ENCODE peak calls at places on chromosomes 11 and 22, in ten cellular contexts. One of them, this sample, is unnamed.

GRCh38 chr11:134207538-134208239 is 16.1 kb downstream of the NCAPD3 start:
- DNase-seq in ovary: peak; percentile 35
- DNase-seq in sigmoid colon: no peak
- DNase-seq in brain microvascular endothelial cell: no peak
- DNase-seq in psoas muscle: peak; percentile 29
- DNase-seq in right atrium auricular region: no peak
- DNase-seq in kidney: no peak
- DNase-seq in GM23338: peak; percentile 64
- DNase-seq in dorsolateral prefrontal cortex: no peak
- DNase-seq in fibroblast of lung: peak; percentile 21
- DNase-seq in this sample: peak; percentile 44

GRCh38 chr11:120835601-120836228 is 188.2 kb upstream of the TBCEL start:
- DNase-seq in dorsolateral prefrontal cortex: no peak
- DNase-seq in brain microvascular endothelial cell: no peak
- DNase-seq in sigmoid colon: no peak
- DNase-seq in psoas muscle: no peak
- DNase-seq in GM23338: no peak
- DNase-seq in ovary: no peak
- DNase-seq in kidney: no peak
- DNase-seq in right atrium auricular region: no peak
- DNase-seq in fibroblast of lung: no peak
- DNase-seq in this sample: no peak

GRCh38 chr11:10488121-10488580 is 33.1 kb downstream of the AMPD3 start:
- DNase-seq in psoas muscle: no peak
- DNase-seq in brain microvascular endothelial cell: no peak
- DNase-seq in ovary: no peak
- DNase-seq in dorsolateral prefrontal cortex: no peak
- DNase-seq in kidney: no peak
- DNase-seq in GM23338: peak; percentile 37
- DNase-seq in fibroblast of lung: no peak
- DNase-seq in right atrium auricular region: peak; percentile 26
- DNase-seq in sigmoid colon: no peak
- DNase-seq in this sample: peak; percentile 56

GRCh38 chr11:67607507-67607906 is 771 bp downstream of the NDUFV1 start:
- DNase-seq in kidney: no peak
- DNase-seq in GM23338: no peak
- DNase-seq in brain microvascular endothelial cell: no peak
- DNase-seq in fibroblast of lung: no peak
- DNase-seq in dorsolateral prefrontal cortex: no peak
- DNase-seq in ovary: no peak
- DNase-seq in right atrium auricular region: no peak
- DNase-seq in psoas muscle: no peak
- DNase-seq in sigmoid colon: no peak
- DNase-seq in this sample: no peak

GRCh38 chr22:37920131-37920530 is 14.0 kb downstream of the MICALL1 start:
- DNase-seq in brain microvascular endothelial cell: no peak
- DNase-seq in right atrium auricular region: no peak
- DNase-seq in kidney: no peak
- DNase-seq in sigmoid colon: no peak
- DNase-seq in psoas muscle: no peak
- DNase-seq in GM23338: no peak
- DNase-seq in ovary: no peak
- DNase-seq in dorsolateral prefrontal cortex: no peak
- DNase-seq in fibroblast of lung: no peak
- DNase-seq in this sample: no peak

GRCh38 chr11:62536301-62536957 is 10.2 kb downstream of the AHNAK start:
- DNase-seq in fibroblast of lung: no peak
- DNase-seq in ovary: no peak
- DNase-seq in right atrium auricular region: no peak
- DNase-seq in brain microvascular endothelial cell: no peak
- DNase-seq in psoas muscle: no peak
- DNase-seq in GM23338: peak; percentile 53
- DNase-seq in dorsolateral prefrontal cortex: no peak
- DNase-seq in sigmoid colon: peak; percentile 69
- DNase-seq in kidney: no peak
- DNase-seq in this sample: no peak

GRCh38 chr11:94800394-94800793 is 32.2 kb downstream of the AMOTL1 start:
- DNase-seq in kidney: no peak
- DNase-seq in sigmoid colon: peak; percentile 85
- DNase-seq in right atrium auricular region: peak; percentile 77
- DNase-seq in brain microvascular endothelial cell: no peak
- DNase-seq in dorsolateral prefrontal cortex: no peak
- DNase-seq in ovary: peak; percentile 74
- DNase-seq in psoas muscle: no peak
- DNase-seq in GM23338: no peak
- DNase-seq in fibroblast of lung: no peak
- DNase-seq in this sample: peak; percentile 30

GRCh38 chr11:64675417-64676252 is 47.4 kb downstream of the NRXN2 start:
- DNase-seq in fibroblast of lung: peak; percentile 79
- DNase-seq in dorsolateral prefrontal cortex: no peak
- DNase-seq in kidney: peak; percentile 94
- DNase-seq in GM23338: no peak
- DNase-seq in ovary: no peak
- DNase-seq in brain microvascular endothelial cell: peak; percentile 94
- DNase-seq in right atrium auricular region: peak; percentile 86
- DNase-seq in sigmoid colon: peak; percentile 82
- DNase-seq in psoas muscle: peak; percentile 87
- DNase-seq in this sample: peak; percentile 29

GRCh38 chr11:104565581-104565956 is 332.7 kb downstream of the CASP12 start:
- DNase-seq in right atrium auricular region: no peak
- DNase-seq in sigmoid colon: no peak
- DNase-seq in kidney: no peak
- DNase-seq in dorsolateral prefrontal cortex: no peak
- DNase-seq in ovary: no peak
- DNase-seq in GM23338: no peak
- DNase-seq in brain microvascular endothelial cell: no peak
- DNase-seq in psoas muscle: no peak
- DNase-seq in fibroblast of lung: no peak
- DNase-seq in this sample: no peak

GRCh38 chr22:31286360-31287255 is 5.7 kb downstream of the PIK3IP1 start:
- DNase-seq in fibroblast of lung: no peak
- DNase-seq in psoas muscle: no peak
- DNase-seq in GM23338: no peak
- DNase-seq in ovary: no peak
- DNase-seq in kidney: no peak
- DNase-seq in dorsolateral prefrontal cortex: no peak
- DNase-seq in sigmoid colon: peak; percentile 82
- DNase-seq in brain microvascular endothelial cell: no peak
- DNase-seq in right atrium auricular region: no peak
- DNase-seq in this sample: peak; percentile 45

GRCh38 chr22:42688241-42688913 is 32.3 kb downstream of the A4GALT start:
- DNase-seq in dorsolateral prefrontal cortex: no peak
- DNase-seq in kidney: peak; percentile 97
- DNase-seq in fibroblast of lung: peak; percentile 98
- DNase-seq in brain microvascular endothelial cell: peak; percentile 77
- DNase-seq in right atrium auricular region: peak; percentile 97
- DNase-seq in GM23338: peak; percentile 70
- DNase-seq in sigmoid colon: peak; percentile 98
- DNase-seq in psoas muscle: peak; percentile 92
- DNase-seq in ovary: peak; percentile 86
- DNase-seq in this sample: peak; percentile 73

GRCh38 chr11:92605667-92606066 is 363.8 kb upstream of the MTNR1B start:
- DNase-seq in GM23338: no peak
- DNase-seq in psoas muscle: no peak
- DNase-seq in fibroblast of lung: no peak
- DNase-seq in sigmoid colon: no peak
- DNase-seq in ovary: no peak
- DNase-seq in kidney: no peak
- DNase-seq in right atrium auricular region: no peak
- DNase-seq in dorsolateral prefrontal cortex: no peak
- DNase-seq in brain microvascular endothelial cell: no peak
- DNase-seq in this sample: no peak

GRCh38 chr22:38792833-38793232 is 1.1 kb downstream of the DNAL4 start:
- DNase-seq in brain microvascular endothelial cell: peak; percentile 39
- DNase-seq in ovary: no peak
- DNase-seq in psoas muscle: no peak
- DNase-seq in right atrium auricular region: no peak
- DNase-seq in GM23338: no peak
- DNase-seq in sigmoid colon: peak; percentile 9
- DNase-seq in dorsolateral prefrontal cortex: no peak
- DNase-seq in kidney: no peak
- DNase-seq in fibroblast of lung: peak; percentile 24
- DNase-seq in this sample: no peak

GRCh38 chr11:134469627-134470026 is 57.6 kb upstream of the B3GAT1 start:
- DNase-seq in psoas muscle: no peak
- DNase-seq in right atrium auricular region: no peak
- DNase-seq in sigmoid colon: no peak
- DNase-seq in fibroblast of lung: no peak
- DNase-seq in kidney: no peak
- DNase-seq in ovary: no peak
- DNase-seq in brain microvascular endothelial cell: no peak
- DNase-seq in GM23338: peak; percentile 47
- DNase-seq in dorsolateral prefrontal cortex: no peak
- DNase-seq in this sample: no peak

GRCh38 chr22:31136155-31136554 is 4.2 kb downstream of the PLA2G3 start:
- DNase-seq in psoas muscle: no peak
- DNase-seq in right atrium auricular region: no peak
- DNase-seq in dorsolateral prefrontal cortex: no peak
- DNase-seq in sigmoid colon: no peak
- DNase-seq in brain microvascular endothelial cell: no peak
- DNase-seq in ovary: no peak
- DNase-seq in GM23338: no peak
- DNase-seq in fibroblast of lung: no peak
- DNase-seq in kidney: no peak
- DNase-seq in this sample: no peak

GRCh38 chr11:61154528-61154927 is 6.7 kb downstream of the VPS37C start:
- DNase-seq in GM23338: no peak
- DNase-seq in kidney: no peak
- DNase-seq in psoas muscle: no peak
- DNase-seq in brain microvascular endothelial cell: no peak
- DNase-seq in ovary: no peak
- DNase-seq in right atrium auricular region: no peak
- DNase-seq in dorsolateral prefrontal cortex: no peak
- DNase-seq in sigmoid colon: no peak
- DNase-seq in fibroblast of lung: no peak
- DNase-seq in this sample: no peak
- H3K27ac ChIP-seq in GM23338: no peak overlapping the region
- H3K27ac ChIP-seq in kidney: no peak overlapping the region
- H3K27ac ChIP-seq in psoas muscle: no peak overlapping the region
- H3K27ac ChIP-seq in brain microvascular endothelial cell: no peak overlapping the region
- H3K27ac ChIP-seq in ovary: no peak overlapping the region
- H3K27ac ChIP-seq in right atrium auricular region: peak overlapping the region; percentile 90
- H3K27ac ChIP-seq in dorsolateral prefrontal cortex: no peak overlapping the region
- H3K27ac ChIP-seq in sigmoid colon: peak overlapping the region; percentile 92
- H3K27ac ChIP-seq in fibroblast of lung: no peak overlapping the region
- H3K27ac ChIP-seq in this sample: no peak overlapping the region

DNA sequence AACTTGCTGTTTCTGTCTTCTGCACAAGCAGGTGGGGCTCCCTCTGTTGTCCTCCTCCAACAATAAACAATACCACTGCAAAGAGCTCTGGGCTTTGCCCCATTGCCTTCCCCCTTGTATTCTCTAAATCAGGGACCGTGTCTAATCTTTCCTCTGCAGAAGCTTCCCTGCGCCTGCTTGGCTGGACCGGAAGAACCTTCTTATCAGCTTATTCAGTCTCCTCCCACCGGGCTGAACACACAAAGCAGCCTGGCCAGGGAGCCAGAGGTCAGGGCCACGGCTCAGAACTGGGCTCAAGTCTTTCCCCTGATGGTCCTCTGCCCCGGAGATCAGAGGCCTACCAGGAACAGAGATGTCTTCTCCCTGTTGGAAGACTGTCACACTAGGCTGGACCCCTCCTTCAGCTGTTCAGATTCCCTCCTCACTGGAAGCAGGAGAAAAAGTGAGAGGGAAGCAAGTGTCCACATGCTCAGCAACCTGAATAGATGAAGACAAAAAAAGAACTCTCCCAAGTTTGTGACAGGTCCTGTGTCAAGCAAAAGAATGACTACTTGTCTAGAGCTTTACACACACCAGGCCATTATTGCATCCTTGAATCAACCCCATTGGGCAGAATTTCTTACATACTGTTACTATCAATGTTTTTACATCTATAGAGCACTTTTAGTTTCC is 63.7 kb downstream of the RAB30 start:
- DNase-seq in brain microvascular endothelial cell: peak; percentile 45
- DNase-seq in GM23338: peak; percentile 24
- DNase-seq in fibroblast of lung: no peak
- DNase-seq in psoas muscle: peak; percentile 41
- DNase-seq in ovary: peak; percentile 82
- DNase-seq in right atrium auricular region: peak; percentile 78
- DNase-seq in dorsolateral prefrontal cortex: no peak
- DNase-seq in sigmoid colon: no peak
- DNase-seq in kidney: peak; percentile 75
- DNase-seq in this sample: peak; percentile 76
- TF ChIP-seq CTCF in brain microvascular endothelial cell: peak; percentile 6
- TF ChIP-seq CTCF in GM23338: no peak
- TF ChIP-seq CTCF in fibroblast of lung: no peak
- TF ChIP-seq CTCF in psoas muscle: no peak
- TF ChIP-seq CTCF in ovary: no peak
- TF ChIP-seq CTCF in right atrium auricular region: no peak
- TF ChIP-seq CTCF in dorsolateral prefrontal cortex: no peak
- TF ChIP-seq CTCF in sigmoid colon: no peak
- TF ChIP-seq CTCF in kidney: no peak
- TF ChIP-seq CTCF in this sample: no peak

DNA sequence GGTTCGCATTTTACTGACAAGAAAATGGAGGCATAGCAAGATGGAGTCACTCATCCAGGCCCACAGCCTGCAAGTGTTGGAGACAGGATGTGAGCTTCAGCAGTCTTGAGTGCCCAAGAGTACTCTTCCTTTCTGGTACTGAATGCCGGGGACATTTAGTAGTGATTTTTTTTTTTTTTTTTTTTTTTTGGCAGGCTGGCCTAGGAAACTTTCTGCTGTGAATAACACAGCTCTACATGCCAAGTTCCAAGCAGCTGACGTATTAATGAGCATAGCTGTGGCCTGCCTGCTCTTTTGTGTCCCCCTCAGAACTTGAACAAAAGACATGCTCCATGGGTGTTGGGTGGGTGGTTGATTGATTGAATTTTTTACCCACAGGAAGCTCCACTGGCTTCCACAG is 195.5 kb upstream of the CADM1 start:
- DNase-seq in brain microvascular endothelial cell: no peak
- DNase-seq in dorsolateral prefrontal cortex: no peak
- DNase-seq in ovary: no peak
- DNase-seq in GM23338: no peak
- DNase-seq in kidney: no peak
- DNase-seq in right atrium auricular region: no peak
- DNase-seq in fibroblast of lung: peak; percentile 25
- DNase-seq in psoas muscle: no peak
- DNase-seq in sigmoid colon: peak; percentile 82
- DNase-seq in this sample: no peak
- H3K27ac ChIP-seq in brain microvascular endothelial cell: no peak overlapping the region
- H3K27ac ChIP-seq in dorsolateral prefrontal cortex: peak overlapping the region; percentile 27
- H3K27ac ChIP-seq in ovary: no peak overlapping the region
- H3K27ac ChIP-seq in GM23338: no peak overlapping the region
- H3K27ac ChIP-seq in kidney: no peak overlapping the region
- H3K27ac ChIP-seq in right atrium auricular region: peak overlapping the region; percentile 75
- H3K27ac ChIP-seq in fibroblast of lung: no peak overlapping the region
- H3K27ac ChIP-seq in psoas muscle: no peak overlapping the region
- H3K27ac ChIP-seq in sigmoid colon: peak overlapping the region; percentile 76
- H3K27ac ChIP-seq in this sample: no peak overlapping the region

DNA sequence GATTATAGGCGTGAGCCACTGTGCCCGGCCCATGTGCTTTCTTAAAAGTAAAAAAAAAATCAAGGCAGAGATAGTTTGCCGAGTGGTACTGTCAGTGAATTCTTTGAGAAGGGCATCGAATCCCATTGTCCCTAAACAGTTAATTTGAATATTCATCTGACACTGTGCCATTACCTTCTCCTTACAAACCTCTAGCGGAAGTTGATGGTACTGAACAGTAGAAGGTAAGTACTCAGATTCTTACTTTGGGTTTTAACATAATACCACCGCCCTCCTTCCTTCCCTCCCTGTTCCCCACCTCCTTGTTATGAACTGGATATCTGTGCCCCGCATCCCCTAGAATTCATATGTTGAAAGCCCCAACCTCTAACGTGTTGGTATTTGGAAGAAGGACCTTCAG is 58.2 kb upstream of the CLMP start:
- DNase-seq in ovary: no peak
- DNase-seq in GM23338: peak; percentile 31
- DNase-seq in psoas muscle: no peak
- DNase-seq in kidney: peak; percentile 1
- DNase-seq in sigmoid colon: no peak
- DNase-seq in dorsolateral prefrontal cortex: no peak
- DNase-seq in brain microvascular endothelial cell: no peak
- DNase-seq in right atrium auricular region: no peak
- DNase-seq in fibroblast of lung: no peak
- DNase-seq in this sample: no peak
- TF ChIP-seq CTCF in ovary: no peak
- TF ChIP-seq CTCF in GM23338: peak; percentile 10
- TF ChIP-seq CTCF in psoas muscle: no peak
- TF ChIP-seq CTCF in kidney: no peak
- TF ChIP-seq CTCF in sigmoid colon: no peak
- TF ChIP-seq CTCF in dorsolateral prefrontal cortex: no peak
- TF ChIP-seq CTCF in brain microvascular endothelial cell: no peak
- TF ChIP-seq CTCF in right atrium auricular region: no peak
- TF ChIP-seq CTCF in fibroblast of lung: no peak
- TF ChIP-seq CTCF in this sample: no peak